ENCODE peak calls at places on chromosomes 2 and 18, in nine cellular contexts. B is prostate gland, V is fibroblast of mammary gland, A is IMR-90, R is Karpas-422, J is dorsolateral prefrontal cortex, N is astrocyte of the spinal cord, U is endothelial cell of umbilical vein, S is body of pancreas. O is an unnamed sample.

GRCh38 chr2:121626777-121627524 is 22.3 kb downstream of the CLASP1 start:
- DNase-seq in B (peak; percentile 79), V (peak; percentile 91), A (peak; percentile 56), R (no peak), J (no peak), N (peak; percentile 79), U (peak; percentile 51), S (peak; percentile 74), O (no peak)

GRCh38 chr2:110863726-110864125 is 131.4 kb downstream of the ACOXL start:
- DNase-seq in B (no peak), V (no peak), A (no peak), R (no peak), J (no peak), N (no peak), U (no peak), S (no peak), O (no peak)

GRCh38 chr18:21117385-21118135 is 5.9 kb upstream of the ROCK1 start:
- DNase-seq in B (no peak), V (peak; percentile 95), A (peak; percentile 92), R (no peak), J (no peak), N (peak; percentile 84), U (no peak), S (no peak), O (peak; percentile 44)

GRCh38 chr2:218727502-218728165 is 17.0 kb downstream of the TTLL4 start:
- DNase-seq in B (no peak), V (peak; percentile 52), A (peak; percentile 34), R (peak; percentile 74), J (no peak), N (peak; percentile 32), U (peak; percentile 18), S (no peak), O (peak; percentile 66)

GRCh38 chr2:207952564-207953345 is 72.6 kb downstream of the PLEKHM3 start:
- DNase-seq in B (no peak), V (no peak), A (no peak), R (peak; percentile 77), J (no peak), N (no peak), U (no peak), S (no peak), O (no peak)

GRCh38 chr2:30808695-30809094 is 1.4 kb upstream of the CAPN13 start:
- DNase-seq in B (no peak), V (no peak), A (no peak), R (no peak), J (no peak), N (no peak), U (no peak), S (peak; percentile 65), O (no peak)

GRCh38 chr2:191114403-191114886 is 36.3 kb downstream of the STAT4 start:
- DNase-seq in B (no peak), V (peak; percentile 8), A (peak; percentile 18), R (no peak), J (no peak), N (no peak), U (no peak), S (no peak), O (peak; percentile 28)

GRCh38 chr2:68190991-68191731 is 33.5 kb downstream of the PNO1 start:
- DNase-seq in B (no peak), V (peak; percentile 92), A (peak; percentile 96), R (no peak), J (no peak), N (peak; percentile 71), U (peak; percentile 32), S (no peak), O (peak; percentile 45)

GRCh38 chr2:96084006-96084857 is 32.1 kb downstream of the ADRA2B start:
- DNase-seq in B (no peak), V (no peak), A (no peak), R (peak; percentile 55), J (no peak), N (no peak), U (no peak), S (no peak), O (no peak)

GRCh38 chr18:26091047-26091630 is 726 bp upstream of the SS18 start:
- DNase-seq in B (no peak), V (peak; percentile 73), A (no peak), R (no peak), J (no peak), N (no peak), U (no peak), S (peak; percentile 49), O (no peak)

GRCh38 chr2:220014961-220015360 is 387.5 kb downstream of the SLC4A3 start:
- DNase-seq in B (no peak), V (no peak), A (no peak), R (no peak), J (no peak), N (no peak), U (no peak), S (no peak), O (no peak)

GRCh38 chr2:28567076-28567471 is 71.2 kb downstream of the PLB1 start:
- DNase-seq in B (no peak), V (no peak), A (no peak), R (no peak), J (peak; percentile 23), N (no peak), U (no peak), S (no peak), O (no peak)

GRCh38 chr2:137185378-137186078 is 420.2 kb downstream of the THSD7B start:
- DNase-seq in B (no peak), V (peak; percentile 85), A (no peak), R (no peak), J (no peak), N (peak; percentile 62), U (no peak), S (no peak), O (no peak)

GRCh38 chr2:67760995-67761394 is 301.8 kb downstream of the C1D start:
- DNase-seq in B (no peak), V (no peak), A (no peak), R (no peak), J (no peak), N (no peak), U (no peak), S (no peak), O (no peak)

GRCh38 chr2:163604941-163605555 is 130.8 kb downstream of the FIGN start:
- DNase-seq in B (no peak), V (peak; percentile 58), A (peak; percentile 79), R (no peak), J (no peak), N (peak; percentile 63), U (no peak), S (no peak), O (no peak)

GRCh38 chr2:233183869-233184418 is 67.5 kb upstream of the ATG16L1 start:
- DNase-seq in B (no peak), V (no peak), A (no peak), R (no peak), J (no peak), N (no peak), U (no peak), S (no peak), O (no peak)

GRCh38 chr2:233185320-233185719 is 66.2 kb upstream of the ATG16L1 start:
- DNase-seq in B (no peak), V (no peak), A (no peak), R (no peak), J (no peak), N (no peak), U (no peak), S (no peak), O (no peak)

GRCh38 chr2:233185963-233186362 is 65.5 kb upstream of the ATG16L1 start:
- DNase-seq in B (no peak), V (no peak), A (no peak), R (peak; percentile 68), J (no peak), N (no peak), U (no peak), S (no peak), O (peak; percentile 70)

GRCh38 chr2:233186851-233187250 is 64.6 kb upstream of the ATG16L1 start:
- DNase-seq in B (no peak), V (no peak), A (no peak), R (no peak), J (no peak), N (no peak), U (no peak), S (no peak), O (no peak)

GRCh38 chr2:233184669-233185068 is 66.8 kb upstream of the ATG16L1 start:
- DNase-seq in B (no peak), V (no peak), A (no peak), R (no peak), J (no peak), N (no peak), U (no peak), S (no peak), O (no peak)
- H3K4me3 ChIP-seq in B (no peak overlapping the region), V (no peak overlapping the region), A (no peak overlapping the region), R (no peak overlapping the region), J (no peak overlapping the region), N (no peak overlapping the region), U (no peak overlapping the region), S (no peak overlapping the region), O (no peak overlapping the region)

DNA sequence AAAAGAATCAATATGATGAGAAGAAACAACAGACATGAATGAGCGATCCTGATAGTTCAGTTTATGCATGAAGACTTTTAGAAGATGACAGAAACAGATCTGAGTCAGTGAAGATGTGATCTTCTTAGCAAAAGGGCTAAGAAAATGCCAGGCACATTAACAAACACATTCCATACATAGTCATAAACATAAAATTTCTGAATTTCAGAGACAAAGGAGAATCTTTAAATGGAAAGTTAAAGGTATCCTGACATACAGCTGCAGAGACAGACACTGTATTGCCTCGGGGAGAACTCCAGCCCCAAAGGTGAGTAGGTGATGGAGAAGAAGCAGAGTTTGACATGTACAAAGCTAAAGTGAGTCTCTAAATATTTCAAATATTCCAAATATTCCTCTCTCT is 40.6 kb upstream of the FN1 start:
- DNase-seq in B (no peak), V (no peak), A (peak; percentile 47), R (no peak), J (no peak), N (no peak), U (no peak), S (no peak), O (no peak)
- H3K4me3 ChIP-seq in B (no peak overlapping the region), V (no peak overlapping the region), A (no peak overlapping the region), R (no peak overlapping the region), J (no peak overlapping the region), N (no peak overlapping the region), U (no peak overlapping the region), S (no peak overlapping the region), O (no peak overlapping the region)

GRCh38 chr2:26693287-26693849 is 846 bp downstream of the KCNK3 start:
- DNase-seq in B (no peak), V (no peak), A (no peak), R (no peak), J (peak; percentile 52), N (no peak), U (no peak), S (no peak), O (no peak)
- H3K4me3 ChIP-seq in B (peak overlapping the region; percentile 44), V (no peak overlapping the region), A (no peak overlapping the region), R (no peak overlapping the region), J (peak overlapping the region; percentile 64), N (no peak overlapping the region), U (no peak overlapping the region), S (peak overlapping the region; percentile 11), O (no peak overlapping the region)

DNA sequence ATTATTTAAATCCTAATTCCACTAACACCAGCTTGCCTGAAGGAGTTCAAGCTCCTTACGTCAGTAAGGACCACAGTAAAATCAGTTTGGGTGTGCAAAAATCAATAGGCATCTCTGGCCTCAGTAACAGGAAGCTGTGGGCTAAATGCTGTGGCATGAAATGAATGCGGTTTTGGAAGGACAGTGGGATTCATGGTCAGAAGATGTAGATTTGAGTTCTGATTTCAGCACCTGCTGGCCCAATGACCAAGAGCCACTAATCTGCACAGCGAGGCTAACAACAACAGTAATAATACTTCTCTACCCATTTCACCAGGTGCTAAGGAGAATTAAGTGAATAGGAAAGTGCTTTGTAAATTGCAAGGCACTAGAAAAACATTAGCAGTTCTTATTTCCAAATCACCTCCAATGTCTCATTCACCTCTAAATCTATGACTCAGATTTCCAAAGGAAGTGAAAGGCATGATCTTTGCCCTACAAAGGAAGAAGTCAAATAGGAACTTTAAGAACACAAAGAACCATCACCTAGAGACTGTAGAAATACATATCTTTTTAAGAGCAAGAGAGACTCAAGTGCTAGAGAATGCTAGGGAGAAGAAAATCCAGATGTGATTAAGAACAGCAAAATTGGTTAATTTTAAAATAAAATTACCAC is 172.6 kb downstream of the ANKRD44 start:
- DNase-seq in B (no peak), V (peak; percentile 27), A (no peak), R (no peak), J (no peak), N (no peak), U (peak; percentile 75), S (no peak), O (peak; percentile 56)
- H3K4me3 ChIP-seq in B (no peak overlapping the region), V (no peak overlapping the region), A (no peak overlapping the region), R (no peak overlapping the region), J (no peak overlapping the region), N (no peak overlapping the region), U (peak overlapping the region; percentile 9), S (no peak overlapping the region), O (no peak overlapping the region)